ENCODE peak calls at places on chromosomes 4 and X, in nine cellular contexts. K is transverse colon, F is cardiac muscle cell, A is left ventricle myocardium inferior, L is HCT116, B is sigmoid colon, N is ovary, E is lung, I is MG63. R is an unnamed sample.

GRCh38 chr4:53515076-53515475 is 76.2 kb downstream of the LNX1 start:
- DNase-seq in K (no peak), F (no peak), A (no peak), L (no peak), B (no peak), N (no peak), E (no peak), I (peak; percentile 31), R (no peak)

GRCh38 chr4:159549092-159549491 is 446.2 kb downstream of the RAPGEF2 start:
- DNase-seq in K (no peak), F (no peak), A (no peak), L (no peak), B (no peak), N (no peak), E (no peak), I (no peak), R (no peak)

GRCh38 chr4:84498203-84499026 is 677 bp downstream of the NKX6-1 start:
- DNase-seq in K (no peak), F (peak; percentile 49), A (no peak), L (peak; percentile 8), B (no peak), N (peak; percentile 49), E (no peak), I (peak; percentile 67), R (no peak)

GRCh38 chrX:131564553-131565229 is 20.8 kb downstream of the OR13H1 start:
- DNase-seq in K (no peak), F (no peak), A (no peak), L (no peak), B (no peak), N (no peak), E (no peak), I (no peak), R (no peak)

GRCh38 chr4:89287945-89288344 is 19.7 kb downstream of the GPRIN3 start:
- DNase-seq in K (no peak), F (no peak), A (no peak), L (no peak), B (no peak), N (no peak), E (no peak), I (no peak), R (no peak)

GRCh38 chr4:185998791-185999190 is 70.2 kb upstream of the TLR3 start:
- DNase-seq in K (no peak), F (no peak), A (no peak), L (no peak), B (no peak), N (no peak), E (no peak), I (no peak), R (no peak)

GRCh38 chr4:15656038-15656470 is 897 bp upstream of the FBXL5 start:
- DNase-seq in K (no peak), F (no peak), A (no peak), L (no peak), B (no peak), N (no peak), E (no peak), I (no peak), R (no peak)

GRCh38 chrX:153495362-153495751 is 577 bp downstream of the BGN start:
- DNase-seq in K (no peak), F (no peak), A (peak; percentile 31), L (no peak), B (no peak), N (peak; percentile 55), E (no peak), I (peak; percentile 61), R (no peak)

GRCh38 chr4:74714731-74715130 is 79.6 kb downstream of the BTC start:
- DNase-seq in K (no peak), F (no peak), A (no peak), L (no peak), B (no peak), N (no peak), E (no peak), I (no peak), R (no peak)

GRCh38 chrX:123455693-123456092 is 271.6 kb downstream of the GRIA3 start:
- DNase-seq in K (no peak), F (no peak), A (no peak), L (no peak), B (no peak), N (no peak), E (no peak), I (no peak), R (no peak)

GRCh38 chr4:88599714-88600113 is 7.4 kb downstream of the HERC3 start:
- DNase-seq in K (no peak), F (no peak), A (no peak), L (no peak), B (no peak), N (no peak), E (no peak), I (no peak), R (no peak)

GRCh38 chrX:150530821-150531220 is 37.6 kb upstream of the MTM1 start:
- DNase-seq in K (no peak), F (no peak), A (no peak), L (no peak), B (no peak), N (no peak), E (no peak), I (no peak), R (no peak)

GRCh38 chrX:150540965-150541364 is 27.5 kb upstream of the MTM1 start:
- DNase-seq in K (no peak), F (no peak), A (no peak), L (no peak), B (no peak), N (no peak), E (no peak), I (no peak), R (no peak)

GRCh38 chrX:150533863-150534262 is 34.6 kb upstream of the MTM1 start:
- DNase-seq in K (no peak), F (no peak), A (no peak), L (no peak), B (no peak), N (no peak), E (no peak), I (no peak), R (no peak)

GRCh38 chrX:150531467-150531866 is 37.0 kb upstream of the MTM1 start:
- DNase-seq in K (no peak), F (no peak), A (no peak), L (no peak), B (no peak), N (no peak), E (no peak), I (no peak), R (no peak)

DNA sequence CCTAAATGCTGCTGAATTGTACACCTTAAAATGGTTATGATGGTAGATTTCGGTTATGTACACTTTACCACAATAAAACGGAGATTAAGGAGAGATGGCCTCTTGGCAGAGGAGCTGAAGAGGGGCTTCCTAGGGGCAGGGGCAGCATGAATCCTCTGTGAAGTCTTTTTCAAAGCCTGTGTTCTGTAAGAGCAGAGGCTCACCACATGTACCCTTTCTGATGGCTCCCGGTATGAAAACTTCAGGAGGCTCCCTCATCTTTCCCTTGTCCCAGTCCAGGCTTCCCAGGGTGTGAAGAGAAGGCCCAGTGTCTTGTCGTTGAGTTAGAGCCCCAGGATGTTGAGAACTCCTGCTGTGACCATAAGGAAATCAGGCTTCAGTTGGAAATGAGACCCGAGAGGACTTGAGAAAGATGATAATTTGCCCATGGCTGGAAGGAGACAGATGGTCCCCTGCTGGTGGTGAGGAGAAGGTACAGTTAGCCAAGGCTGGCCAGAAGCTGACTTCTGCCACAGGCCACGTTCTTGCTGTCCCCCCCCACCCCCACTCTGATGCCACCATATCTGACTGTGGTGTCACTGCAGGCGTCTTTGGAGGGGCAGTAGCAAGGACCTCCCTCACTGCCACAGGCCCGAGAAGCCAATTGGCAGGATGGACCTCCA is 31.8 kb upstream of the MTM1 start:
- DNase-seq in K (no peak), F (no peak), A (no peak), L (peak; percentile 3), B (no peak), N (no peak), E (no peak), I (no peak), R (no peak)
- H3K9me3 ChIP-seq in K (no peaks in the 10 kb centered on the region), F (no peaks in the 10 kb centered on the region), A (peaks cover 18% of the 10 kb centered on the region), L (no peaks in the 10 kb centered on the region), B (no peaks in the 10 kb centered on the region), N (no peaks in the 10 kb centered on the region), E (peaks cover 20% of the 10 kb centered on the region), I (no peaks in the 10 kb centered on the region), R (no peaks in the 10 kb centered on the region)

GRCh38 chr4:252065-252601 is 53.1 kb downstream of the ZNF732 start:
- DNase-seq in K (no peak), F (no peak), A (no peak), L (no peak), B (no peak), N (no peak), E (no peak), I (no peak), R (no peak)
- H3K4me3 ChIP-seq in K (no peak overlapping the region), F (no peak overlapping the region), A (no peak overlapping the region), L (no peak overlapping the region), B (no peak overlapping the region), N (no peak overlapping the region), E (no peak overlapping the region), I (no peak overlapping the region), R (no peak overlapping the region)

GRCh38 chrX:69156638-69157037 is 8.6 kb downstream of the PJA1 start:
- DNase-seq in K (no peak), F (no peak), A (no peak), L (no peak), B (no peak), N (no peak), E (no peak), I (no peak), R (no peak)
- H3K27me3 ChIP-seq in K (no peaks in the 10 kb centered on the region), F (no peaks in the 10 kb centered on the region), A (no peaks in the 10 kb centered on the region), L (no peaks in the 10 kb centered on the region), B (no peaks in the 10 kb centered on the region), N (no peaks in the 10 kb centered on the region), E (peaks cover 2% of the 10 kb centered on the region), I (no peaks in the 10 kb centered on the region), R (no peaks in the 10 kb centered on the region)

GRCh38 chr4:76717431-76717830 is 180.5 kb downstream of the SOWAHB start:
- DNase-seq in K (no peak), F (no peak), A (no peak), L (no peak), B (no peak), N (no peak), E (no peak), I (no peak), R (no peak)
- H3K9me3 ChIP-seq in K (no peaks in the 10 kb centered on the region), F (no peaks in the 10 kb centered on the region), A (no peaks in the 10 kb centered on the region), L (no peaks in the 10 kb centered on the region), B (no peaks in the 10 kb centered on the region), N (no peaks in the 10 kb centered on the region), E (no peaks in the 10 kb centered on the region), I (no peaks in the 10 kb centered on the region), R (no peaks in the 10 kb centered on the region)

GRCh38 chrX:16950423-16950822 is 4.0 kb downstream of the REPS2 start:
- DNase-seq in K (no peak), F (no peak), A (no peak), L (no peak), B (no peak), N (no peak), E (no peak), I (no peak), R (no peak)

GRCh38 chrX:16946361-16946964 is at the start of gene REPS2:
- DNase-seq in K (peak; percentile 90), F (peak; percentile 96), A (peak; percentile 84), L (peak; percentile 48), B (peak; percentile 88), N (peak; percentile 82), E (peak; percentile 85), I (peak; percentile 73), R (peak; percentile 69)

DNA sequence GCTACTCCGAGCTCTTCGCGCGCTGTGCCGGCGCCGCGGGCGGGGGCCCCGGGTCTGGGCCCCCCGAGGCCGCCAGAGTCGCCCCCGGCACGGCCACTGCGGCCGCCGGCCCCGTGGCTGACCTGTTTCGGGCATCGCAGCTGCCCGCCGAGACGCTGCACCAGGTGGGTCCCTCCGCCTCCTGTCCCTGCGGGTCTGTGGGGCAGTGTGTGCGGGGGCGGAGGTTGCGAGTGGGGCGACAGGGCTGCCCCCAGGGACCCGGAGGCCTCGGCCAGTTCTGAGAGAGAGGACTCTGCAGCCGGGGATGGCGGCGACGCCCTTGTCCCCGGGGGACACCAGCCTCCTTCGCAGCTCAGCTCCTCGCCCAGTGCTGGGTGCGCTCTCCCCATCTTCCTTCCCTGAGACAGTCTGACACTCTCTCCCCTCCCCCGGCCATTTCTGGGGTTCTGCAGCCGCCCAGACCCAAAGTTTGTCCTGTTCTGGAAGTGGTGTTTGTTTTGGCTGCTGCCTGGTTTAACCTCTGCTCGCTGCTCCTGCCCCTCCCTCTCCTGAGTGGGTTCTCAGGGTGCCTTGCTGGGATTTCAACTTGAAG is 609 bp downstream of the REPS2 start:
- DNase-seq in K (peak; percentile 23), F (peak; percentile 19), A (peak; percentile 17), L (no peak), B (peak; percentile 66), N (peak; percentile 33), E (peak; percentile 36), I (no peak), R (no peak)
- H3K4me3 ChIP-seq in K (peak overlapping the region; percentile 49), F (peak overlapping the region; percentile 94), A (peak overlapping the region; percentile 74), L (peak overlapping the region; percentile 57), B (peak overlapping the region; percentile 63), N (peak overlapping the region; percentile 44), E (peak overlapping the region; percentile 55), I (peak overlapping the region; percentile 36), R (peak overlapping the region; percentile 37)

R was measured in effector memory CD4-positive, alpha-beta T cell.